ENCODE peak calls at places on chromosomes 12 and 14, in ten cellular contexts. One of them, this sample, is unnamed.
A peak's percentile ranks its signal among the peaks of the same experiment; 100 is the strongest.

GRCh38 chr14:72706485-72706884 is 187.4 kb downstream of the DPF3 start:
- DNase-seq in naive thymus-derived CD4-positive, alpha-beta T cell: no peak
- DNase-seq in aorta: no peak
- DNase-seq in IMR-90: no peak
- DNase-seq in fibroblast of lung: no peak
- DNase-seq in heart right ventricle: no peak
- DNase-seq in uterus: no peak
- DNase-seq in CD8-positive, alpha-beta memory T cell: no peak
- DNase-seq in SK-N-SH: no peak
- DNase-seq in neuronal stem cell: no peak
- DNase-seq in this sample: no peak

GRCh38 chr12:106304001-106304421 is 1.5 kb downstream of the TCP11L2 start:
- DNase-seq in uterus: peak; percentile 24
- DNase-seq in CD8-positive, alpha-beta memory T cell: no peak
- DNase-seq in aorta: no peak
- DNase-seq in heart right ventricle: no peak
- DNase-seq in SK-N-SH: no peak
- DNase-seq in fibroblast of lung: no peak
- DNase-seq in neuronal stem cell: no peak
- DNase-seq in IMR-90: no peak
- DNase-seq in naive thymus-derived CD4-positive, alpha-beta T cell: peak; percentile 16
- DNase-seq in this sample: no peak

GRCh38 chr12:96241484-96242256 is 47.5 kb downstream of the ELK3 start:
- DNase-seq in SK-N-SH: no peak
- DNase-seq in aorta: no peak
- DNase-seq in fibroblast of lung: peak; percentile 82
- DNase-seq in IMR-90: peak; percentile 48
- DNase-seq in CD8-positive, alpha-beta memory T cell: peak; percentile 94
- DNase-seq in uterus: peak; percentile 75
- DNase-seq in heart right ventricle: no peak
- DNase-seq in neuronal stem cell: no peak
- DNase-seq in naive thymus-derived CD4-positive, alpha-beta T cell: peak; percentile 74
- DNase-seq in this sample: no peak

GRCh38 chr14:88879016-88879415 is 54.6 kb downstream of the TTC8 start:
- DNase-seq in aorta: no peak
- DNase-seq in heart right ventricle: no peak
- DNase-seq in SK-N-SH: no peak
- DNase-seq in uterus: no peak
- DNase-seq in CD8-positive, alpha-beta memory T cell: no peak
- DNase-seq in neuronal stem cell: no peak
- DNase-seq in fibroblast of lung: peak; percentile 83
- DNase-seq in IMR-90: peak; percentile 96
- DNase-seq in naive thymus-derived CD4-positive, alpha-beta T cell: no peak
- DNase-seq in this sample: no peak

GRCh38 chr14:58098507-58098906 is 53.5 kb downstream of the ARMH4 start:
- DNase-seq in CD8-positive, alpha-beta memory T cell: no peak
- DNase-seq in naive thymus-derived CD4-positive, alpha-beta T cell: no peak
- DNase-seq in SK-N-SH: no peak
- DNase-seq in uterus: peak; percentile 41
- DNase-seq in fibroblast of lung: no peak
- DNase-seq in heart right ventricle: no peak
- DNase-seq in neuronal stem cell: no peak
- DNase-seq in aorta: no peak
- DNase-seq in IMR-90: no peak
- DNase-seq in this sample: no peak

GRCh38 chr12:52575256-52575655 is 1.6 kb upstream of the KRT74 start:
- DNase-seq in aorta: no peak
- DNase-seq in neuronal stem cell: no peak
- DNase-seq in naive thymus-derived CD4-positive, alpha-beta T cell: no peak
- DNase-seq in fibroblast of lung: no peak
- DNase-seq in CD8-positive, alpha-beta memory T cell: no peak
- DNase-seq in IMR-90: no peak
- DNase-seq in uterus: no peak
- DNase-seq in heart right ventricle: no peak
- DNase-seq in SK-N-SH: no peak
- DNase-seq in this sample: no peak

GRCh38 chr12:79933580-79934264 is 1.2 kb downstream of the PPP1R12A start:
- DNase-seq in aorta: no peak
- DNase-seq in uterus: no peak
- DNase-seq in SK-N-SH: peak; percentile 14
- DNase-seq in naive thymus-derived CD4-positive, alpha-beta T cell: peak; percentile 17
- DNase-seq in CD8-positive, alpha-beta memory T cell: peak; percentile 1
- DNase-seq in heart right ventricle: no peak
- DNase-seq in fibroblast of lung: peak; percentile 37
- DNase-seq in neuronal stem cell: peak; percentile 15
- DNase-seq in IMR-90: peak; percentile 6
- DNase-seq in this sample: no peak

GRCh38 chr12:50174971-50175715 is 8.0 kb upstream of the CERS5 start:
- DNase-seq in heart right ventricle: no peak
- DNase-seq in IMR-90: peak; percentile 85
- DNase-seq in neuronal stem cell: peak; percentile 70
- DNase-seq in aorta: no peak
- DNase-seq in SK-N-SH: peak; percentile 64
- DNase-seq in uterus: peak; percentile 33
- DNase-seq in CD8-positive, alpha-beta memory T cell: peak; percentile 48
- DNase-seq in naive thymus-derived CD4-positive, alpha-beta T cell: peak; percentile 56
- DNase-seq in fibroblast of lung: peak; percentile 89
- DNase-seq in this sample: no peak

GRCh38 chr12:46518729-46519128 is 146.2 kb upstream of the SLC38A2 start:
- DNase-seq in naive thymus-derived CD4-positive, alpha-beta T cell: no peak
- DNase-seq in uterus: no peak
- DNase-seq in aorta: no peak
- DNase-seq in IMR-90: no peak
- DNase-seq in CD8-positive, alpha-beta memory T cell: no peak
- DNase-seq in SK-N-SH: no peak
- DNase-seq in fibroblast of lung: peak; percentile 37
- DNase-seq in neuronal stem cell: no peak
- DNase-seq in heart right ventricle: no peak
- DNase-seq in this sample: no peak

GRCh38 chr12:46517579-46517962 is 145.0 kb upstream of the SLC38A2 start:
- DNase-seq in aorta: no peak
- DNase-seq in IMR-90: no peak
- DNase-seq in CD8-positive, alpha-beta memory T cell: no peak
- DNase-seq in SK-N-SH: no peak
- DNase-seq in neuronal stem cell: no peak
- DNase-seq in fibroblast of lung: no peak
- DNase-seq in uterus: no peak
- DNase-seq in heart right ventricle: no peak
- DNase-seq in naive thymus-derived CD4-positive, alpha-beta T cell: no peak
- DNase-seq in this sample: no peak

GRCh38 chr12:46516933-46517578 is 144.5 kb upstream of the SLC38A2 start:
- DNase-seq in heart right ventricle: no peak
- DNase-seq in fibroblast of lung: no peak
- DNase-seq in neuronal stem cell: no peak
- DNase-seq in naive thymus-derived CD4-positive, alpha-beta T cell: no peak
- DNase-seq in uterus: no peak
- DNase-seq in IMR-90: no peak
- DNase-seq in SK-N-SH: no peak
- DNase-seq in aorta: peak; percentile 25
- DNase-seq in CD8-positive, alpha-beta memory T cell: no peak
- DNase-seq in this sample: no peak

GRCh38 chr12:46519407-46519806 is 146.8 kb upstream of the SLC38A2 start:
- DNase-seq in SK-N-SH: no peak
- DNase-seq in naive thymus-derived CD4-positive, alpha-beta T cell: no peak
- DNase-seq in IMR-90: no peak
- DNase-seq in heart right ventricle: no peak
- DNase-seq in neuronal stem cell: peak; percentile 14
- DNase-seq in uterus: no peak
- DNase-seq in CD8-positive, alpha-beta memory T cell: no peak
- DNase-seq in fibroblast of lung: no peak
- DNase-seq in aorta: no peak
- DNase-seq in this sample: no peak

GRCh38 chr12:46518184-46518583 is 145.6 kb upstream of the SLC38A2 start:
- DNase-seq in uterus: no peak
- DNase-seq in CD8-positive, alpha-beta memory T cell: no peak
- DNase-seq in SK-N-SH: no peak
- DNase-seq in fibroblast of lung: peak; percentile 45
- DNase-seq in aorta: peak; percentile 32
- DNase-seq in IMR-90: no peak
- DNase-seq in heart right ventricle: no peak
- DNase-seq in naive thymus-derived CD4-positive, alpha-beta T cell: no peak
- DNase-seq in neuronal stem cell: no peak
- DNase-seq in this sample: no peak
- H3K4me1 ChIP-seq in uterus: no peaks in the 10 kb centered on the region
- H3K4me1 ChIP-seq in CD8-positive, alpha-beta memory T cell: peaks cover 13% of the 10 kb centered on the region
- H3K4me1 ChIP-seq in SK-N-SH: no peaks in the 10 kb centered on the region
- H3K4me1 ChIP-seq in fibroblast of lung: peaks cover 18% of the 10 kb centered on the region
- H3K4me1 ChIP-seq in aorta: peaks cover 6% of the 10 kb centered on the region
- H3K4me1 ChIP-seq in IMR-90: peaks cover 12% of the 10 kb centered on the region
- H3K4me1 ChIP-seq in heart right ventricle: peaks cover 32% of the 10 kb centered on the region
- H3K4me1 ChIP-seq in naive thymus-derived CD4-positive, alpha-beta T cell: no peaks in the 10 kb centered on the region
- H3K4me1 ChIP-seq in neuronal stem cell: no peaks in the 10 kb centered on the region
- H3K4me1 ChIP-seq in this sample: no peaks in the 10 kb centered on the region

DNA sequence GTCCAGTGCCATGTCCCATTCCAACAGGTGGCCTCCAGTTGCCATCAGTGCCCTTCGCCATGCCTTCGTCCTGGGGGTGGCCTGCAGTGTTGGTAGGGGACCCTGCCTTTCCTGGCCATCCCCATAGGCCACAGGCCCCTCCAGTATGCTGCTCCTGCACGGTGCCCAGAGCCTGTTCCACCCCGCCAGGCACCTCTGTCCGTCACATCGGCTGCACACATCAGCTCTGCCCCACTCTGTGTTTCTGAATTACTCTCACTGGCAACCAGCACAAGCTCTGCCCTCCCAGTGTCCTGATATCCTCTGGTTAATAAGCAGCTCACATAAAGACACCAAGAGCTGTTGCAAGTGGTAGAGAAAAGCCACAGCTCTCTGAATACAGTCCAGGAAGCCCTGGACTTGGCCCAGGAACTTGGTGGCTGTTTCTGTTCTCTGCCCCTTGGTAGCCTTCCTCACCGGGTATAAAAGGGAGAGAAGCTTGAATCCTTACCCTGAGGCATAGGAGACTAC is 31.3 kb upstream of the ATP2A2 start:
- DNase-seq in CD8-positive, alpha-beta memory T cell: no peak
- DNase-seq in heart right ventricle: peak; percentile 54
- DNase-seq in aorta: peak; percentile 23
- DNase-seq in naive thymus-derived CD4-positive, alpha-beta T cell: no peak
- DNase-seq in fibroblast of lung: no peak
- DNase-seq in SK-N-SH: no peak
- DNase-seq in IMR-90: no peak
- DNase-seq in neuronal stem cell: no peak
- DNase-seq in uterus: no peak
- DNase-seq in this sample: peak; percentile 56
- H3K4me3 ChIP-seq in CD8-positive, alpha-beta memory T cell: no peak overlapping the region
- H3K4me3 ChIP-seq in heart right ventricle: no peak overlapping the region
- H3K4me3 ChIP-seq in aorta: no peak overlapping the region
- H3K4me3 ChIP-seq in naive thymus-derived CD4-positive, alpha-beta T cell: no peak overlapping the region
- H3K4me3 ChIP-seq in fibroblast of lung: no peak overlapping the region
- H3K4me3 ChIP-seq in SK-N-SH: no peak overlapping the region
- H3K4me3 ChIP-seq in IMR-90: no peak overlapping the region
- H3K4me3 ChIP-seq in neuronal stem cell: no peak overlapping the region
- H3K4me3 ChIP-seq in uterus: no peak overlapping the region
- H3K4me3 ChIP-seq in this sample: no peak overlapping the region

DNA sequence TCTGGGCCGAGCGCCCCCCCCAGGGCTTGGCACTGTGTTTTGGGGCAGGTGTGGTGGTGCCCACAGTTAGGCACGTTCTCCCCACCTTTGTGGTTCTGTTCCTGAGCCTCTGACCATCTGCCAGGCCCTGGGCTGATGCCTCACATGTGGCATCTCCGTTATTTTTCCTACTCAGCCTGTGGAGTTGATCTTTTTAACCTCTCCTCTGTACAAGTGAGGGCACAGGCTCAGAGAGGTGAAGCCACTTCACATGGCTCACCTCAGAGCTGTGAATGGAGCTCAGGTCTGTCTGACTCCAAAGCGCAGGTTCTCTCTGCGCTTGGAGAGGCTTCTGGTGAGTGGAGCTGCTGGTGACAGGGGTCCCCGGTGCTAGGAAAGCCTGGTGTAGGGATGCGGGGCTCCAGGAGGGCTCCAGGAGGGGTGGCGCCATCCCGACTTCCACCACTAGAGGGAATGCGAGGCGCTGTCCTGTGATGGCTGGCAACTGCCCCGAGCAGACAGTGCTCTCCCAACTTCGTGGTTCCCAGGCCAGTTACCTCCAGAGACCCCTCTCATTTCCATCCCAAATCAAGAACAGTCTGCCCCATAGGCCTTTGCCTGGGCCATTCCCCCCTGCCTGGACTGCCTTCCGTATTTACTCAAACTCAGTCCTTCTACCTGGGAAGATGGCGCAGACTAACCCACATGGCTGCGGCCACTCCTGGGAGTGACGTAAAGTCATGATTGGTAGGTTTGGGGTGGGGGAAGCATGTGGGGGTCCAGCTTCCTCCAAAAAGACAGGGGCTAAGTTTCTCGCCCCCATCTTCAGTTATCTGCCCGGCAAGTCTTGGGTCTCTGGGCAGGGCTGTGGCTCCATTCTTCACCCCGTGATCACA is 9.9 kb downstream of the BCL7A start:
- DNase-seq in aorta: peak; percentile 84
- DNase-seq in CD8-positive, alpha-beta memory T cell: no peak
- DNase-seq in heart right ventricle: peak; percentile 59
- DNase-seq in neuronal stem cell: no peak
- DNase-seq in uterus: no peak
- DNase-seq in fibroblast of lung: no peak
- DNase-seq in naive thymus-derived CD4-positive, alpha-beta T cell: peak; percentile 33
- DNase-seq in SK-N-SH: peak; percentile 84
- DNase-seq in IMR-90: no peak
- DNase-seq in this sample: peak; percentile 65
- H3K4me1 ChIP-seq in aorta: no peaks in the 10 kb centered on the region
- H3K4me1 ChIP-seq in CD8-positive, alpha-beta memory T cell: no peaks in the 10 kb centered on the region
- H3K4me1 ChIP-seq in heart right ventricle: peaks cover 33% of the 10 kb centered on the region
- H3K4me1 ChIP-seq in neuronal stem cell: peaks cover 3% of the 10 kb centered on the region
- H3K4me1 ChIP-seq in uterus: peaks cover 9% of the 10 kb centered on the region
- H3K4me1 ChIP-seq in fibroblast of lung: no peaks in the 10 kb centered on the region
- H3K4me1 ChIP-seq in naive thymus-derived CD4-positive, alpha-beta T cell: peaks cover 10% of the 10 kb centered on the region
- H3K4me1 ChIP-seq in SK-N-SH: peaks cover 5% of the 10 kb centered on the region
- H3K4me1 ChIP-seq in IMR-90: no peaks in the 10 kb centered on the region
- H3K4me1 ChIP-seq in this sample: no peaks in the 10 kb centered on the region

GRCh38 chr12:124917135-124917840 is 2.8 kb upstream of the UBC start:
- DNase-seq in CD8-positive, alpha-beta memory T cell: peak; percentile 95
- DNase-seq in naive thymus-derived CD4-positive, alpha-beta T cell: peak; percentile 94
- DNase-seq in uterus: peak; percentile 99
- DNase-seq in SK-N-SH: peak; percentile 83
- DNase-seq in heart right ventricle: peak; percentile 96
- DNase-seq in IMR-90: peak; percentile 100
- DNase-seq in fibroblast of lung: peak; percentile 100
- DNase-seq in aorta: peak; percentile 97
- DNase-seq in neuronal stem cell: peak; percentile 95
- DNase-seq in this sample: peak; percentile 98

GRCh38 chr12:124914392-124915248 is at the start of gene UBC:
- DNase-seq in heart right ventricle: peak; percentile 88
- DNase-seq in uterus: peak; percentile 95
- DNase-seq in fibroblast of lung: peak; percentile 97
- DNase-seq in neuronal stem cell: peak; percentile 94
- DNase-seq in IMR-90: peak; percentile 92
- DNase-seq in naive thymus-derived CD4-positive, alpha-beta T cell: peak; percentile 96
- DNase-seq in CD8-positive, alpha-beta memory T cell: peak; percentile 93
- DNase-seq in SK-N-SH: peak; percentile 93
- DNase-seq in aorta: peak; percentile 97
- DNase-seq in this sample: peak; percentile 92

GRCh38 chr12:124917841-124918621 is 3.6 kb upstream of the UBC start:
- DNase-seq in naive thymus-derived CD4-positive, alpha-beta T cell: no peak
- DNase-seq in uterus: no peak
- DNase-seq in aorta: peak; percentile 28
- DNase-seq in IMR-90: peak; percentile 21
- DNase-seq in neuronal stem cell: no peak
- DNase-seq in SK-N-SH: no peak
- DNase-seq in CD8-positive, alpha-beta memory T cell: no peak
- DNase-seq in fibroblast of lung: no peak
- DNase-seq in heart right ventricle: no peak
- DNase-seq in this sample: no peak

GRCh38 chr12:124915249-124916236 is 1.1 kb upstream of the UBC start:
- DNase-seq in naive thymus-derived CD4-positive, alpha-beta T cell: no peak
- DNase-seq in aorta: peak; percentile 81
- DNase-seq in uterus: no peak
- DNase-seq in IMR-90: peak; percentile 21
- DNase-seq in fibroblast of lung: peak; percentile 51
- DNase-seq in heart right ventricle: no peak
- DNase-seq in CD8-positive, alpha-beta memory T cell: no peak
- DNase-seq in SK-N-SH: no peak
- DNase-seq in neuronal stem cell: no peak
- DNase-seq in this sample: peak; percentile 78

DNA sequence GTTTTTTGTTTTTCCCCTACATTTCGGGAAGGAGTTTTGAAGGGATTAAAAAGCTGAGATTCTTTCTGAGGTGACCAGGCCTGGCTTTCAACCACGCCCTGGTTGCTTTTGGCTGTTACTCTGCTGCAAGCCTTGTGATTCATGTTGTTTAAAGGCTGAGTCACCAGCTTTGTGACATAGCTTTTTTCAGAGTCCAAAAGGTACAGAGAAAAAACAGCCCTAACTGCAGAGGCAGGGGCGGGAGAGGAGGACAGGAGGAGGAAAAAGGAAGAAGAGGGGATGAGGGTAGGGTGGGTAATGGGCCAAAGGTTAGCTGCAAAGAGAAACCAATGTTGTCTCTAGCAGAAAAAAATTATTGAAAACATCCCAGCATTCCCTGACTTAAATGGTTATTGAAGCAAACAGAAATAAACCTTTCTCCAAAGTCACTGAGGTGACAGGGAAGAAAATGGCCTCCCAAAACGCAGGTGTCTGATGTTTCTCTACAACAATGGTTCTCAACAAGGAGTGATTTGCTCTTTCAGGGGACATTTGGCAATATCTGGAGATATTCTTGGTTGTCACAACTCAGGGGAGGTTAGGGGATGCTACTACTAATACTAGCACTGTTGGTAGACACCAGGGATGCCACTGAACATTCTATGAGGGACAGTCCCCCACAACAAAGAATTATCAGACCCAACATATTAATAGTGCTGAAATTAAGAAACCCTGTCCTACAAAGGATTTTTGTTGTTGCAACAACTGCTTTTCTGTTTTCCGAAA is 2.1 kb upstream of the UBC start:
- DNase-seq in fibroblast of lung: peak; percentile 95
- DNase-seq in CD8-positive, alpha-beta memory T cell: no peak
- DNase-seq in neuronal stem cell: no peak
- DNase-seq in aorta: peak; percentile 81
- DNase-seq in SK-N-SH: no peak
- DNase-seq in heart right ventricle: no peak
- DNase-seq in uterus: peak; percentile 88
- DNase-seq in naive thymus-derived CD4-positive, alpha-beta T cell: no peak
- DNase-seq in IMR-90: peak; percentile 93
- DNase-seq in this sample: peak; percentile 83
- H3K4me3 ChIP-seq in fibroblast of lung: peak overlapping the region; percentile 92
- H3K4me3 ChIP-seq in CD8-positive, alpha-beta memory T cell: peak overlapping the region; percentile 25
- H3K4me3 ChIP-seq in neuronal stem cell: no peak overlapping the region
- H3K4me3 ChIP-seq in aorta: no peak overlapping the region
- H3K4me3 ChIP-seq in SK-N-SH: peak overlapping the region; percentile 32
- H3K4me3 ChIP-seq in heart right ventricle: peak overlapping the region; percentile 89
- H3K4me3 ChIP-seq in uterus: peak overlapping the region; percentile 7
- H3K4me3 ChIP-seq in naive thymus-derived CD4-positive, alpha-beta T cell: peak overlapping the region; percentile 2
- H3K4me3 ChIP-seq in IMR-90: peak overlapping the region; percentile 0
- H3K4me3 ChIP-seq in this sample: peak overlapping the region; percentile 31

This sample was measured in right lobe of liver.